ENCODE peak calls at places on chromosomes 11 and 22, in four cellular contexts. One of them, this sample, is unnamed.

GRCh38 chr11:123943738-123944137 is at the start of gene OR6T1:
- DNase-seq in naive thymus-derived CD8-positive, alpha-beta T cell: no peak
- DNase-seq in adrenal gland: no peak
- DNase-seq in EH: no peak
- DNase-seq in this sample: no peak

GRCh38 chr11:2446590-2447252 is 1.9 kb downstream of the KCNQ1 start:
- DNase-seq in naive thymus-derived CD8-positive, alpha-beta T cell: no peak
- DNase-seq in adrenal gland: no peak
- DNase-seq in EH: no peak
- DNase-seq in this sample: no peak

GRCh38 chr22:16966251-16966650 is 41.8 kb downstream of the GAB4 start:
- DNase-seq in adrenal gland: no peak
- DNase-seq in naive thymus-derived CD8-positive, alpha-beta T cell: no peak
- DNase-seq in EH: no peak
- DNase-seq in this sample: no peak

GRCh38 chr11:30583505-30584280 is 2.5 kb downstream of the MPPED2 start:
- DNase-seq in adrenal gland: peak; percentile 6
- DNase-seq in naive thymus-derived CD8-positive, alpha-beta T cell: no peak
- DNase-seq in EH: no peak
- DNase-seq in this sample: no peak

GRCh38 chr11:108224366-108224765 is 1.5 kb downstream of the ATM start:
- DNase-seq in naive thymus-derived CD8-positive, alpha-beta T cell: no peak
- DNase-seq in EH: no peak
- DNase-seq in adrenal gland: no peak
- DNase-seq in this sample: no peak

GRCh38 chr11:105298630-105299029 is 159.1 kb upstream of the CARD18 start:
- DNase-seq in naive thymus-derived CD8-positive, alpha-beta T cell: no peak
- DNase-seq in EH: peak; percentile 43
- DNase-seq in adrenal gland: no peak
- DNase-seq in this sample: no peak

GRCh38 chr11:73429121-73429740 is 53.0 kb downstream of the RELT start:
- DNase-seq in naive thymus-derived CD8-positive, alpha-beta T cell: no peak
- DNase-seq in EH: peak; percentile 70
- DNase-seq in adrenal gland: no peak
- DNase-seq in this sample: peak; percentile 60

GRCh38 chr11:41784513-41785335 is 325.3 kb upstream of the LRRC4C start:
- DNase-seq in EH: no peak
- DNase-seq in naive thymus-derived CD8-positive, alpha-beta T cell: no peak
- DNase-seq in adrenal gland: no peak
- DNase-seq in this sample: no peak

GRCh38 chr22:20484948-20485683 is 10.5 kb downstream of the KLHL22 start:
- DNase-seq in adrenal gland: no peak
- DNase-seq in EH: no peak
- DNase-seq in naive thymus-derived CD8-positive, alpha-beta T cell: no peak
- DNase-seq in this sample: no peak

GRCh38 chr22:35098921-35099320 is 33.0 kb downstream of the ISX start:
- DNase-seq in naive thymus-derived CD8-positive, alpha-beta T cell: no peak
- DNase-seq in EH: no peak
- DNase-seq in adrenal gland: no peak
- DNase-seq in this sample: no peak

GRCh38 chr11:81987829-81988472 is 745.7 kb downstream of the FAM181B start:
- DNase-seq in EH: no peak
- DNase-seq in naive thymus-derived CD8-positive, alpha-beta T cell: no peak
- DNase-seq in adrenal gland: peak; percentile 98
- DNase-seq in this sample: no peak

GRCh38 chr11:57323503-57324153 is 1.1 kb downstream of the TNKS1BP1 start:
- DNase-seq in naive thymus-derived CD8-positive, alpha-beta T cell: no peak
- DNase-seq in adrenal gland: peak; percentile 52
- DNase-seq in EH: peak; percentile 55
- DNase-seq in this sample: peak; percentile 40

GRCh38 chr11:88377151-88377550 is 39.6 kb upstream of the CTSC start:
- DNase-seq in naive thymus-derived CD8-positive, alpha-beta T cell: no peak
- DNase-seq in adrenal gland: no peak
- DNase-seq in EH: peak; percentile 42
- DNase-seq in this sample: no peak

GRCh38 chr22:22248878-22249277 is 4.3 kb downstream of the VPREB1 start:
- DNase-seq in naive thymus-derived CD8-positive, alpha-beta T cell: no peak
- DNase-seq in EH: no peak
- DNase-seq in adrenal gland: no peak
- DNase-seq in this sample: no peak

GRCh38 chr11:66188580-66188979 is 79.9 kb upstream of the RAB1B start:
- DNase-seq in naive thymus-derived CD8-positive, alpha-beta T cell: no peak
- DNase-seq in adrenal gland: no peak
- DNase-seq in EH: peak; percentile 78
- DNase-seq in this sample: no peak

GRCh38 chr22:31945971-31946680 is 1.8 kb downstream of the YWHAH start:
- DNase-seq in naive thymus-derived CD8-positive, alpha-beta T cell: no peak
- DNase-seq in adrenal gland: no peak
- DNase-seq in EH: peak; percentile 25
- DNase-seq in this sample: no peak

GRCh38 chr22:25390297-25391240 is 171.1 kb downstream of the CRYBB2 start:
- DNase-seq in naive thymus-derived CD8-positive, alpha-beta T cell: no peak
- DNase-seq in EH: no peak
- DNase-seq in adrenal gland: no peak
- DNase-seq in this sample: no peak

GRCh38 chr11:134170177-134170908 is 53.4 kb downstream of the NCAPD3 start:
- DNase-seq in adrenal gland: no peak
- DNase-seq in naive thymus-derived CD8-positive, alpha-beta T cell: no peak
- DNase-seq in EH: no peak
- DNase-seq in this sample: no peak

GRCh38 chr22:42939941-42940653 is 74.9 kb downstream of the PACSIN2 start:
- DNase-seq in adrenal gland: peak; percentile 70
- DNase-seq in EH: peak; percentile 92
- DNase-seq in naive thymus-derived CD8-positive, alpha-beta T cell: no peak
- DNase-seq in this sample: no peak

GRCh38 chr11:70334351-70334995 is 63.9 kb upstream of the CTTN start:
- DNase-seq in EH: no peak
- DNase-seq in adrenal gland: no peak
- DNase-seq in naive thymus-derived CD8-positive, alpha-beta T cell: no peak
- DNase-seq in this sample: no peak

GRCh38 chr11:1834132-1834610 is 619 bp upstream of the SYT8 start:
- DNase-seq in EH: no peak
- DNase-seq in adrenal gland: no peak
- DNase-seq in naive thymus-derived CD8-positive, alpha-beta T cell: no peak
- DNase-seq in this sample: no peak

GRCh38 chr11:21948876-21949275 is 244.0 kb upstream of the ANO5 start:
- DNase-seq in adrenal gland: no peak
- DNase-seq in naive thymus-derived CD8-positive, alpha-beta T cell: no peak
- DNase-seq in EH: no peak
- DNase-seq in this sample: no peak

GRCh38 chr11:32002311-32002710 is 88.6 kb upstream of the RCN1 start:
- DNase-seq in EH: peak; percentile 49
- DNase-seq in naive thymus-derived CD8-positive, alpha-beta T cell: no peak
- DNase-seq in adrenal gland: no peak
- DNase-seq in this sample: no peak

GRCh38 chr11:13261600-13262061 is 16.0 kb upstream of the BMAL1 start:
- DNase-seq in EH: peak; percentile 96
- DNase-seq in naive thymus-derived CD8-positive, alpha-beta T cell: no peak
- DNase-seq in adrenal gland: peak; percentile 24
- DNase-seq in this sample: no peak

GRCh38 chr11:111357150-111358037 is 21.7 kb downstream of the POU2AF1 start:
- DNase-seq in EH: no peak
- DNase-seq in naive thymus-derived CD8-positive, alpha-beta T cell: no peak
- DNase-seq in adrenal gland: no peak
- DNase-seq in this sample: no peak

GRCh38 chr22:42844756-42845155 is 12.3 kb downstream of the ARFGAP3 start:
- DNase-seq in EH: peak; percentile 95
- DNase-seq in naive thymus-derived CD8-positive, alpha-beta T cell: no peak
- DNase-seq in adrenal gland: peak; percentile 82
- DNase-seq in this sample: no peak

GRCh38 chr22:47402876-47403525 is 640.6 kb downstream of the TBC1D22A start:
- DNase-seq in naive thymus-derived CD8-positive, alpha-beta T cell: no peak
- DNase-seq in adrenal gland: no peak
- DNase-seq in EH: no peak
- DNase-seq in this sample: no peak

GRCh38 chr22:27903805-27904473 is 15.1 kb downstream of the PITPNB start:
- DNase-seq in adrenal gland: no peak
- DNase-seq in EH: peak; percentile 26
- DNase-seq in naive thymus-derived CD8-positive, alpha-beta T cell: no peak
- DNase-seq in this sample: no peak

GRCh38 chr22:30806391-30806861 is 111.8 kb downstream of the OSBP2 start:
- DNase-seq in naive thymus-derived CD8-positive, alpha-beta T cell: no peak
- DNase-seq in adrenal gland: no peak
- DNase-seq in EH: peak; percentile 81
- DNase-seq in this sample: peak; percentile 72

GRCh38 chr11:65653229-65654225 is 9.2 kb downstream of the RELA start:
- DNase-seq in adrenal gland: no peak
- DNase-seq in naive thymus-derived CD8-positive, alpha-beta T cell: no peak
- DNase-seq in EH: no peak
- DNase-seq in this sample: no peak

This sample was measured in NCI-H446.